ENCODE peak calls at places on chromosome 21, in five cellular contexts. J, C, V, F and R are unnamed samples.
A peak's percentile ranks its signal among the peaks of the same experiment; 100 is the strongest.

GRCh38 chr21:37780991-37781983 is 135.0 kb downstream of the KCNJ6 start:
- DNase-seq in J (no peak), C (no peak), V (no peak), F (no peak), R (no peak)

GRCh38 chr21:34974162-34974981 is 74.7 kb downstream of the RUNX1 start:
- DNase-seq in J (peak; percentile 71), C (peak; percentile 27), V (no peak), F (no peak), R (no peak)

GRCh38 chr21:29201186-29201585 is 70.7 kb downstream of the MAP3K7CL start:
- DNase-seq in J (no peak), C (no peak), V (no peak), F (no peak), R (no peak)

GRCh38 chr21:29581393-29581792 is 282.7 kb downstream of the BACH1 start:
- DNase-seq in J (no peak), C (no peak), V (no peak), F (no peak), R (no peak)

GRCh38 chr21:31537872-31538576 is 121.5 kb upstream of the SOD1 start:
- DNase-seq in J (no peak), C (no peak), V (no peak), F (no peak), R (no peak)

GRCh38 chr21:45570826-45571601 is 28.8 kb upstream of the SLC19A1 start:
- DNase-seq in J (peak; percentile 64), C (no peak), V (no peak), F (peak; percentile 94), R (no peak)

GRCh38 chr21:31012133-31013089 is 25.9 kb downstream of the KRTAP19-8 start:
- DNase-seq in J (no peak), C (no peak), V (no peak), F (no peak), R (no peak)

GRCh38 chr21:30268608-30269197 is 14.0 kb downstream of the KRTAP24-1 start:
- DNase-seq in J (no peak), C (no peak), V (no peak), F (no peak), R (no peak)

GRCh38 chr21:37259426-37259825 is 7.7 kb downstream of the VPS26C start:
- DNase-seq in J (peak; percentile 8), C (no peak), V (no peak), F (no peak), R (no peak)

GRCh38 chr21:38805282-38806152 is at the start of gene ETS2:
- DNase-seq in J (peak; percentile 92), C (peak; percentile 64), V (peak; percentile 88), F (peak; percentile 97), R (peak; percentile 93)

GRCh38 chr21:20971296-20971921 is 26.8 kb upstream of the NCAM2 start:
- DNase-seq in J (peak; percentile 60), C (no peak), V (no peak), F (peak; percentile 66), R (no peak)

GRCh38 chr21:16029065-16029464 is 299.3 kb downstream of the USP25 start:
- DNase-seq in J (no peak), C (no peak), V (no peak), F (no peak), R (no peak)

GRCh38 chr21:29091032-29091431 is 17.6 kb upstream of the CCT8 start:
- DNase-seq in J (peak; percentile 84), C (no peak), V (no peak), F (no peak), R (no peak)

GRCh38 chr21:29190920-29191319 is 60.5 kb downstream of the MAP3K7CL start:
- DNase-seq in J (peak; percentile 58), C (no peak), V (no peak), F (no peak), R (peak; percentile 41)

GRCh38 chr21:39103689-39104088 is 79.6 kb downstream of the PSMG1 start:
- DNase-seq in J (peak; percentile 67), C (no peak), V (no peak), F (peak; percentile 67), R (no peak)

GRCh38 chr21:19607983-19608668 is 1204.5 kb upstream of the TMPRSS15 start:
- DNase-seq in J (no peak), C (no peak), V (no peak), F (no peak), R (no peak)

GRCh38 chr21:46125846-46126301 is 28.0 kb downstream of the COL6A2 start:
- DNase-seq in J (no peak), C (no peak), V (no peak), F (peak; percentile 64), R (peak; percentile 19)

GRCh38 chr21:19198801-19199200 is 795.2 kb upstream of the TMPRSS15 start:
- DNase-seq in J (no peak), C (no peak), V (no peak), F (no peak), R (no peak)

GRCh38 chr21:39705849-39706248 is 39.1 kb upstream of the IGSF5 start:
- DNase-seq in J (peak; percentile 12), C (no peak), V (no peak), F (no peak), R (no peak)

GRCh38 chr21:26686278-26686677 is 113.2 kb upstream of the CYYR1 start:
- DNase-seq in J (peak; percentile 44), C (peak; percentile 18), V (no peak), F (no peak), R (no peak)

GRCh38 chr21:45862544-45863207 is 118.9 kb upstream of the COL6A1 start:
- DNase-seq in J (no peak), C (no peak), V (no peak), F (no peak), R (no peak)

GRCh38 chr21:30240661-30241060 is 24.8 kb upstream of the CLDN8 start:
- DNase-seq in J (no peak), C (no peak), V (no peak), F (no peak), R (no peak)

GRCh38 chr21:46004168-46004861 is 22.7 kb downstream of the COL6A1 start:
- DNase-seq in J (no peak), C (peak; percentile 12), V (no peak), F (peak; percentile 71), R (peak; percentile 55)

GRCh38 chr21:44303490-44303981 is 3.7 kb downstream of the PFKL start:
- DNase-seq in J (no peak), C (peak; percentile 30), V (no peak), F (no peak), R (peak; percentile 33)

GRCh38 chr21:44301093-44301492 is 1.2 kb downstream of the PFKL start:
- DNase-seq in J (no peak), C (no peak), V (no peak), F (no peak), R (no peak)

GRCh38 chr21:44300262-44300959 is 558 bp downstream of the PFKL start:
- DNase-seq in J (peak; percentile 19), C (peak; percentile 70), V (peak; percentile 58), F (peak; percentile 88), R (peak; percentile 79)

GRCh38 chr21:44304041-44304738 is 4.3 kb downstream of the PFKL start:
- DNase-seq in J (no peak), C (no peak), V (no peak), F (no peak), R (peak; percentile 66)

DNA sequence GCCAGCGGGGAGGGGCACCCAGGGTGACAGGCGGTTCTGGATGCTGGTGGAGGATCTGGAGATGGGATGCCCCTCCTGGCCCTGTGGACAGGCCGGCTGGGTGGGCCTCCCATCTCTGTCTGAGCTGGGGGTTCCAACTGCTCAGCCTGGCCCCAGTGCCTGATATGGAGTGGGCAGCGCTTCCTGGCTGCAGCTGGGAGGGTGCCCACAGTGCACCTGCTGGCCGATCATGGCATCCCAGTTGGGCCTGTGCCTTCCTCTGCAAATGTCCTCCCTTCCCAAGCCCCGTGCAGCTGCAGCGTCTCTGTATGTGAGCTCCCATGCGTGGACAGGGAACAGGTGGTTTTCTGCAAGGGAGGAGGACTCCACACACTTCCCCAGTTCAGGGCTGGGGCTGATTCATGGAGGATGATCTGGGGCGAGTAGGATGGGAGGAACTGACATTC is 2.1 kb downstream of the PFKL start:
- DNase-seq in J (no peak), C (no peak), V (no peak), F (no peak), R (peak; percentile 58)
- TF ChIP-seq POLR2A in J (no peak), C (no peak), V (no peak), F (no peak), R (no peak)

GRCh38 chr21:33362044-33362555 is 37.3 kb downstream of the IFNAR1 start:
- DNase-seq in J (no peak), C (peak; percentile 81), V (no peak), F (no peak), R (no peak)
- TF ChIP-seq POLR2A in J (no peak), C (peak; percentile 71), V (no peak), F (peak; percentile 40), R (no peak)

GRCh38 chr21:42234464-42235241 is 15.7 kb downstream of the ABCG1 start:
- DNase-seq in J (peak; percentile 45), C (peak; percentile 87), V (peak; percentile 42), F (peak; percentile 88), R (peak; percentile 96)
- TF ChIP-seq POLR2A in J (no peak), C (no peak), V (no peak), F (no peak), R (no peak)

GRCh38 chr21:33402011-33402979 is 918 bp upstream of the IFNGR2 start:
- DNase-seq in J (peak; percentile 71), C (peak; percentile 50), V (peak; percentile 47), F (peak; percentile 89), R (peak; percentile 83)
- TF ChIP-seq POLR2A in J (no peak), C (peak; percentile 32), V (peak; percentile 17), F (peak; percentile 13), R (peak; percentile 80)

DNA sequence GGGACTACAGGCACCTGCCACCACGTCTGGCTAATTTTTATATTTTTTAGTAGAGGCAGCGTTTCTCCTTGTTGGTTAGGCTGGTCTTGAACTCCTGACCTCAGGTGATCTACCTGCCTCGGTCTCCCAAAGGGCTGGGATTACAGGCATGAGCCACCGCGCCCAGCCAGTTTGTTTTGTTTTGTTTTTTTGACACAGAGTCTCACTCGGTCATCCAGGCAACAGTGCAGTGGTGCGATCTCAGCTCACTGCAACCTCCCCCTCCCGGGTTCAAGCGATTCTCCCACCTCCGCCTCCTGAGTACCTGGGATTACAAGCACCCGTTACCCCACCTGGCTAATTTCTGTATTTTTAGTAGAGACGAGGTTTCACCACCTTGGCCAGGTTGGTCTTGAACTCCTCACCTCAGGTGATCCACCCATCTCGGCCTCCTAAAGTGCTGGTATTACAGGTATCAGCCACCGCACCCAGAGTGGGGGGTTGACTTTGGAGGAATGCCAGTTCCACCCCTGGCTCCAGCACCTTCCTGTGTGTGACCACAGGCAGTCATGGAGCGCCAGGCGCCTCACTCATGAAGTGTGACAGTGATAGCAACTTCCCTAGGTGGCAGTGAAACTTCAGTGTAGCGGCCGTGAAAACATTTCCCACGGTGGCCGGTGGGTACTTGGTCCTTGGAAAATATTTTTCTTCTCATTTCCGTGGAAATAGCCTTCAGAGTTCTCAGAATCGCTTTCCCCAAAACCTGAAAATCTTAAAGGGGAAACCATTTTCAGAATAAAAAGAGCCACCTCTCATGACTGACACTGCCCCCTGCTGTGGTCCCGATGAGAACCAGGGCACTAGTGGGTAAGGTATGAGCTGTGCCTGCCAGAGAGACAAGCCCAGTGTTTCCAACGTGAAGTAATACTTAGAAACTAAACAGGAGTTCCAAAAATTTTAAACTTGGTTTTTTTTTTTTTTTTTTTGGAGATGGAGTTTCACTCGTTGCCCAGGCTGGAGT is 48.6 kb downstream of the WDR4 start:
- DNase-seq in J (no peak), C (peak; percentile 15), V (no peak), F (peak; percentile 60), R (no peak)
- TF ChIP-seq POLR2A in J (no peak), C (no peak), V (no peak), F (no peak), R (no peak)